ENCODE peak calls at places on chromosomes 11 and 22, in six cellular contexts. Q is activated gamma-delta T cell treated with Interleukin-2 at 50 U/mL for 16 hours; Z is stimulated activated CD4-positive, alpha-beta T cell treated with anti-CD3 and anti-CD28 coated beads, Interleukin-12 subunit alpha, Interleukin-12 subunit beta, amount 100 ng/mL, for 48 hours; K is heart right ventricle; V is NCI-H1105 treated with DMSO at 0.1 percent for 48 hours; A is A549. S is an unnamed sample.

GRCh38 chr22:35604671-35605457 is 12.3 kb downstream of the MB start:
- DNase-seq in Q (no peak), A (no peak), K (no peak), V (no peak), Z (no peak), S (no peak)

GRCh38 chr11:8759634-8760033 is 77.0 kb downstream of the RPL27A start:
- DNase-seq in A (no peak), Z (no peak), K (no peak), V (no peak), Q (no peak), S (no peak)

GRCh38 chr22:29477919-29478318 is 2.1 kb upstream of the NEFH start:
- DNase-seq in Q (no peak), Z (no peak), K (no peak), A (no peak), V (peak), S (no peak)

GRCh38 chr11:125452125-125452470 is 44.0 kb downstream of the FEZ1 start:
- DNase-seq in A (no peak), Z (no peak), Q (no peak), V (no peak), K (no peak), S (no peak)

GRCh38 chr11:33040127-33040861 is 922 bp downstream of the TCP11L1 start:
- DNase-seq in K (no peak), V (peak), Z (peak), Q (no peak), A (peak), S (no peak)

GRCh38 chr11:118349475-118349874 is 5.3 kb downstream of the CD3G start:
- DNase-seq in K (no peak), Z (no peak), V (no peak), Q (no peak), A (no peak), S (no peak)

GRCh38 chr11:8267831-8268529 is 4.3 kb upstream of the LMO1 start:
- DNase-seq in A (peak), Z (no peak), Q (no peak), V (peak), K (no peak), S (no peak)

GRCh38 chr22:21587803-21588611 is 20.5 kb downstream of the UBE2L3 start:
- DNase-seq in A (no peak), Z (peak), K (no peak), V (no peak), Q (no peak), S (no peak)

GRCh38 chr11:112249871-112250590 is 10.6 kb downstream of the PLET1 start:
- DNase-seq in Q (no peak), V (no peak), A (no peak), K (no peak), Z (no peak), S (peak)

GRCh38 chr11:121391914-121392313 is 60.2 kb upstream of the SORL1 start:
- DNase-seq in K (no peak), Z (no peak), Q (no peak), V (no peak), A (no peak), S (no peak)

GRCh38 chr11:36141595-36141994 is 147.6 kb downstream of the COMMD9 start:
- DNase-seq in K (no peak), Q (no peak), V (peak), A (no peak), Z (no peak), S (no peak)

GRCh38 chr11:20023082-20023426 is 137.2 kb downstream of the DBX1 start:
- DNase-seq in Z (no peak), K (no peak), A (no peak), Q (no peak), V (no peak), S (no peak)

GRCh38 chr11:12142179-12142578 is 31.8 kb downstream of the MICAL2 start:
- DNase-seq in Q (no peak), K (no peak), A (no peak), Z (no peak), V (no peak), S (no peak)

GRCh38 chr22:41799486-41800347 is 762 bp upstream of the CCDC134 start:
- DNase-seq in Q (no peak), K (peak), A (no peak), V (no peak), Z (no peak), S (no peak)

GRCh38 chr22:49678137-49678841 is 149.4 kb downstream of the BRD1 start:
- DNase-seq in Q (no peak), Z (no peak), A (no peak), K (no peak), V (no peak), S (no peak)

GRCh38 chr22:37144180-37144554 is 5.5 kb downstream of the IL2RB start:
- DNase-seq in Z (no peak), Q (no peak), K (no peak), A (no peak), V (no peak), S (no peak)

GRCh38 chr11:101835465-101836063 is 79.2 kb upstream of the CEP126 start:
- DNase-seq in Q (no peak), Z (no peak), A (no peak), K (no peak), V (no peak), S (no peak)

GRCh38 chr11:119691020-119691666 is 37.9 kb downstream of the NECTIN1 start:
- DNase-seq in Q (peak), K (no peak), V (no peak), A (no peak), Z (no peak), S (no peak)

GRCh38 chr22:46576556-46577351 is 39.3 kb upstream of the CELSR1 start:
- DNase-seq in A (peak), Q (peak), V (peak), K (no peak), Z (no peak), S (peak)

GRCh38 chr11:58757449-58757848 is 25.7 kb upstream of the GLYAT start:
- DNase-seq in Q (no peak), A (no peak), V (no peak), Z (no peak), K (no peak), S (no peak)

GRCh38 chr11:34313099-34313517 is 44.7 kb downstream of the ABTB2 start:
- DNase-seq in V (no peak), Q (no peak), K (peak), A (no peak), Z (no peak), S (no peak)

GRCh38 chr22:48334971-48335370 is 1492.7 kb downstream of the BRD1 start:
- DNase-seq in A (no peak), Q (no peak), K (no peak), V (no peak), Z (no peak), S (no peak)